ENCODE peak calls at places on chromosomes 13 and 19, in four cellular contexts. One of them, this sample, is unnamed.
A peak's percentile ranks its signal among the peaks of the same experiment; 100 is the strongest.

GRCh38 chr13:100610399-100611347 is 22.1 kb upstream of the GGACT start:
- DNase-seq in AG08395: no peak
- DNase-seq in T-helper 2 cell: no peak
- DNase-seq in stimulated activated naive CD4-positive, alpha-beta T cell: no peak
- DNase-seq in this sample: no peak

GRCh38 chr13:23867027-23867491 is 22.1 kb downstream of the MIPEP start:
- DNase-seq in T-helper 2 cell: no peak
- DNase-seq in AG08395: peak; percentile 49
- DNase-seq in stimulated activated naive CD4-positive, alpha-beta T cell: no peak
- DNase-seq in this sample: no peak

GRCh38 chr19:48171584-48172170 is 1.2 kb downstream of the ZSWIM9 start:
- DNase-seq in stimulated activated naive CD4-positive, alpha-beta T cell: no peak
- DNase-seq in T-helper 2 cell: no peak
- DNase-seq in AG08395: no peak
- DNase-seq in this sample: no peak

GRCh38 chr13:66972659-66973058 is 257.5 kb downstream of the PCDH9 start:
- DNase-seq in AG08395: no peak
- DNase-seq in stimulated activated naive CD4-positive, alpha-beta T cell: no peak
- DNase-seq in T-helper 2 cell: no peak
- DNase-seq in this sample: no peak

GRCh38 chr13:32955881-32956594 is 60.2 kb upstream of the KL start:
- DNase-seq in T-helper 2 cell: no peak
- DNase-seq in stimulated activated naive CD4-positive, alpha-beta T cell: no peak
- DNase-seq in AG08395: no peak
- DNase-seq in this sample: no peak

GRCh38 chr13:112453207-112453829 is 77.2 kb downstream of the SPACA7 start:
- DNase-seq in AG08395: no peak
- DNase-seq in stimulated activated naive CD4-positive, alpha-beta T cell: no peak
- DNase-seq in T-helper 2 cell: no peak
- DNase-seq in this sample: no peak

GRCh38 chr19:10503002-10503789 is at the start of gene KEAP1:
- DNase-seq in AG08395: peak; percentile 20
- DNase-seq in T-helper 2 cell: peak; percentile 48
- DNase-seq in stimulated activated naive CD4-positive, alpha-beta T cell: no peak
- DNase-seq in this sample: peak; percentile 46

GRCh38 chr13:98986226-98986846 is 8.5 kb upstream of the DOCK9 start:
- DNase-seq in stimulated activated naive CD4-positive, alpha-beta T cell: no peak
- DNase-seq in T-helper 2 cell: no peak
- DNase-seq in AG08395: no peak
- DNase-seq in this sample: no peak

GRCh38 chr13:76868451-76868850 is 17.8 kb downstream of the KCTD12 start:
- DNase-seq in stimulated activated naive CD4-positive, alpha-beta T cell: no peak
- DNase-seq in T-helper 2 cell: no peak
- DNase-seq in AG08395: no peak
- DNase-seq in this sample: no peak

GRCh38 chr13:19053561-19053960 is 128.1 kb downstream of the TUBA3C start:
- DNase-seq in stimulated activated naive CD4-positive, alpha-beta T cell: no peak
- DNase-seq in AG08395: no peak
- DNase-seq in T-helper 2 cell: no peak
- DNase-seq in this sample: no peak

GRCh38 chr13:97018029-97018819 is 23.9 kb upstream of the OXGR1 start:
- DNase-seq in T-helper 2 cell: peak; percentile 53
- DNase-seq in stimulated activated naive CD4-positive, alpha-beta T cell: no peak
- DNase-seq in AG08395: peak; percentile 56
- DNase-seq in this sample: peak; percentile 57

GRCh38 chr13:45595968-45596367 is 19.6 kb downstream of the ERICH6B start:
- DNase-seq in AG08395: no peak
- DNase-seq in stimulated activated naive CD4-positive, alpha-beta T cell: no peak
- DNase-seq in T-helper 2 cell: no peak
- DNase-seq in this sample: no peak

GRCh38 chr13:76813874-76814273 is 72.3 kb downstream of the KCTD12 start:
- DNase-seq in AG08395: no peak
- DNase-seq in T-helper 2 cell: no peak
- DNase-seq in stimulated activated naive CD4-positive, alpha-beta T cell: no peak
- DNase-seq in this sample: no peak

GRCh38 chr13:20566424-20566916 is 487 bp upstream of the IFT88 start:
- DNase-seq in T-helper 2 cell: no peak
- DNase-seq in AG08395: no peak
- DNase-seq in stimulated activated naive CD4-positive, alpha-beta T cell: no peak
- DNase-seq in this sample: no peak

GRCh38 chr13:54660277-54660676 is 1631.7 kb downstream of the OLFM4 start:
- DNase-seq in AG08395: no peak
- DNase-seq in T-helper 2 cell: no peak
- DNase-seq in stimulated activated naive CD4-positive, alpha-beta T cell: no peak
- DNase-seq in this sample: no peak

GRCh38 chr13:91904597-91904996 is 506.2 kb downstream of the GPC5 start:
- DNase-seq in AG08395: no peak
- DNase-seq in T-helper 2 cell: no peak
- DNase-seq in stimulated activated naive CD4-positive, alpha-beta T cell: no peak
- DNase-seq in this sample: no peak

GRCh38 chr13:84648069-84648640 is 765.9 kb upstream of the SLITRK1 start:
- DNase-seq in T-helper 2 cell: no peak
- DNase-seq in stimulated activated naive CD4-positive, alpha-beta T cell: no peak
- DNase-seq in AG08395: no peak
- DNase-seq in this sample: no peak

GRCh38 chr19:16615788-16616187 is 12.2 kb downstream of the MED26 start:
- DNase-seq in stimulated activated naive CD4-positive, alpha-beta T cell: no peak
- DNase-seq in T-helper 2 cell: no peak
- DNase-seq in AG08395: no peak
- DNase-seq in this sample: no peak

GRCh38 chr19:50311723-50312635 is 17.2 kb downstream of the KCNC3 start:
- DNase-seq in T-helper 2 cell: peak; percentile 29
- DNase-seq in AG08395: no peak
- DNase-seq in stimulated activated naive CD4-positive, alpha-beta T cell: no peak
- DNase-seq in this sample: no peak

GRCh38 chr13:34358811-34359513 is 541.0 kb downstream of the RFC3 start:
- DNase-seq in AG08395: peak; percentile 71
- DNase-seq in stimulated activated naive CD4-positive, alpha-beta T cell: no peak
- DNase-seq in T-helper 2 cell: no peak
- DNase-seq in this sample: peak; percentile 90

GRCh38 chr19:5964816-5965565 is 12.9 kb downstream of the RANBP3 start:
- DNase-seq in T-helper 2 cell: no peak
- DNase-seq in AG08395: no peak
- DNase-seq in stimulated activated naive CD4-positive, alpha-beta T cell: peak; percentile 10
- DNase-seq in this sample: no peak

GRCh38 chr19:16623576-16623975 is 4.4 kb downstream of the MED26 start:
- DNase-seq in T-helper 2 cell: peak; percentile 41
- DNase-seq in stimulated activated naive CD4-positive, alpha-beta T cell: no peak
- DNase-seq in AG08395: no peak
- DNase-seq in this sample: no peak

GRCh38 chr19:55593096-55593772 is 6.1 kb downstream of the FIZ1 start:
- DNase-seq in T-helper 2 cell: no peak
- DNase-seq in stimulated activated naive CD4-positive, alpha-beta T cell: no peak
- DNase-seq in AG08395: no peak
- DNase-seq in this sample: no peak

GRCh38 chr13:112821340-112822055 is 131.7 kb downstream of the ATP11A start:
- DNase-seq in AG08395: peak; percentile 65
- DNase-seq in stimulated activated naive CD4-positive, alpha-beta T cell: no peak
- DNase-seq in T-helper 2 cell: no peak
- DNase-seq in this sample: no peak

GRCh38 chr19:18879579-18880373 is 16.2 kb downstream of the CERS1 start:
- DNase-seq in stimulated activated naive CD4-positive, alpha-beta T cell: no peak
- DNase-seq in T-helper 2 cell: peak; percentile 30
- DNase-seq in AG08395: no peak
- DNase-seq in this sample: peak; percentile 73

GRCh38 chr19:49441210-49441959 is at the start of gene SLC17A7:
- DNase-seq in AG08395: peak; percentile 42
- DNase-seq in T-helper 2 cell: peak; percentile 38
- DNase-seq in stimulated activated naive CD4-positive, alpha-beta T cell: no peak
- DNase-seq in this sample: no peak

GRCh38 chr13:40982772-40983171 is 36.3 kb downstream of the ELF1 start:
- DNase-seq in AG08395: no peak
- DNase-seq in T-helper 2 cell: peak; percentile 96
- DNase-seq in stimulated activated naive CD4-positive, alpha-beta T cell: peak; percentile 78
- DNase-seq in this sample: no peak

GRCh38 chr13:95317037-95317989 is 16.1 kb upstream of the ABCC4 start:
- DNase-seq in stimulated activated naive CD4-positive, alpha-beta T cell: no peak
- DNase-seq in AG08395: no peak
- DNase-seq in T-helper 2 cell: no peak
- DNase-seq in this sample: no peak

GRCh38 chr19:2334986-2335846 is 6.7 kb downstream of the SPPL2B start:
- DNase-seq in AG08395: no peak
- DNase-seq in T-helper 2 cell: no peak
- DNase-seq in stimulated activated naive CD4-positive, alpha-beta T cell: peak; percentile 25
- DNase-seq in this sample: no peak

GRCh38 chr13:53250272-53250875 is 221.8 kb downstream of the OLFM4 start:
- DNase-seq in AG08395: peak; percentile 67
- DNase-seq in stimulated activated naive CD4-positive, alpha-beta T cell: no peak
- DNase-seq in T-helper 2 cell: peak; percentile 53
- DNase-seq in this sample: peak; percentile 4

GRCh38 chr19:42030605-42031004 is 36.6 kb upstream of the ATP1A3 start:
- DNase-seq in T-helper 2 cell: no peak
- DNase-seq in AG08395: no peak
- DNase-seq in stimulated activated naive CD4-positive, alpha-beta T cell: no peak
- DNase-seq in this sample: no peak

GRCh38 chr19:628168-628567 is 5.2 kb downstream of the POLRMT start:
- DNase-seq in AG08395: no peak
- DNase-seq in stimulated activated naive CD4-positive, alpha-beta T cell: no peak
- DNase-seq in T-helper 2 cell: peak; percentile 26
- DNase-seq in this sample: no peak